ENCODE peak calls at places on chromosomes 16 and 17, in eight cellular contexts. One of them, this sample, is unnamed.

GRCh38 chr16:70331588-70332358 is 14.9 kb upstream of the DDX19A start:
- DNase-seq in iris pigment epithelial cell: peak; percentile 11
- DNase-seq in GM13977: no peak
- DNase-seq in dorsolateral prefrontal cortex: peak; percentile 38
- DNase-seq in AG09319: no peak
- DNase-seq in NAMALWA: peak; percentile 27
- DNase-seq in amygdala: no peak
- DNase-seq in NCI-H1417: no peak
- DNase-seq in this sample: no peak

GRCh38 chr17:80362428-80363119 is 52.4 kb upstream of the ENDOV start:
- DNase-seq in iris pigment epithelial cell: peak; percentile 49
- DNase-seq in GM13977: no peak
- DNase-seq in dorsolateral prefrontal cortex: no peak
- DNase-seq in AG09319: peak; percentile 7
- DNase-seq in NAMALWA: no peak
- DNase-seq in amygdala: no peak
- DNase-seq in NCI-H1417: no peak
- DNase-seq in this sample: no peak

GRCh38 chr17:6269474-6269873 is 165.4 kb downstream of the AIPL1 start:
- DNase-seq in iris pigment epithelial cell: peak; percentile 47
- DNase-seq in GM13977: peak; percentile 37
- DNase-seq in dorsolateral prefrontal cortex: no peak
- DNase-seq in AG09319: no peak
- DNase-seq in NAMALWA: peak; percentile 17
- DNase-seq in amygdala: no peak
- DNase-seq in NCI-H1417: no peak
- DNase-seq in this sample: no peak

GRCh38 chr17:56891751-56892150 is 22.1 kb downstream of the TRIM25 start:
- DNase-seq in iris pigment epithelial cell: peak; percentile 12
- DNase-seq in GM13977: no peak
- DNase-seq in dorsolateral prefrontal cortex: no peak
- DNase-seq in AG09319: no peak
- DNase-seq in NAMALWA: no peak
- DNase-seq in amygdala: no peak
- DNase-seq in NCI-H1417: no peak
- DNase-seq in this sample: no peak

GRCh38 chr16:25854141-25854540 is 162.4 kb downstream of the HS3ST4 start:
- DNase-seq in iris pigment epithelial cell: no peak
- DNase-seq in GM13977: no peak
- DNase-seq in dorsolateral prefrontal cortex: no peak
- DNase-seq in AG09319: no peak
- DNase-seq in NAMALWA: no peak
- DNase-seq in amygdala: no peak
- DNase-seq in NCI-H1417: no peak
- DNase-seq in this sample: no peak

GRCh38 chr17:32350662-32351418 is 883 bp downstream of the ZNF207 start:
- DNase-seq in iris pigment epithelial cell: peak; percentile 76
- DNase-seq in GM13977: peak; percentile 34
- DNase-seq in dorsolateral prefrontal cortex: no peak
- DNase-seq in AG09319: no peak
- DNase-seq in NAMALWA: no peak
- DNase-seq in amygdala: no peak
- DNase-seq in NCI-H1417: no peak
- DNase-seq in this sample: peak; percentile 9

GRCh38 chr16:12255473-12255872 is 278.9 kb downstream of the SNX29 start:
- DNase-seq in iris pigment epithelial cell: peak; percentile 35
- DNase-seq in GM13977: no peak
- DNase-seq in dorsolateral prefrontal cortex: no peak
- DNase-seq in AG09319: no peak
- DNase-seq in NAMALWA: peak; percentile 60
- DNase-seq in amygdala: no peak
- DNase-seq in NCI-H1417: no peak
- DNase-seq in this sample: no peak

GRCh38 chr16:2798723-2799204 is 494 bp downstream of the PRSS41 start:
- DNase-seq in iris pigment epithelial cell: no peak
- DNase-seq in GM13977: no peak
- DNase-seq in dorsolateral prefrontal cortex: no peak
- DNase-seq in AG09319: no peak
- DNase-seq in NAMALWA: no peak
- DNase-seq in amygdala: no peak
- DNase-seq in NCI-H1417: no peak
- DNase-seq in this sample: no peak

GRCh38 chr16:84341533-84342295 is 26.6 kb upstream of the ATP2C2 start:
- DNase-seq in iris pigment epithelial cell: no peak
- DNase-seq in GM13977: no peak
- DNase-seq in dorsolateral prefrontal cortex: no peak
- DNase-seq in AG09319: no peak
- DNase-seq in NAMALWA: no peak
- DNase-seq in amygdala: no peak
- DNase-seq in NCI-H1417: no peak
- DNase-seq in this sample: no peak

GRCh38 chr17:68766640-68767039 is 165.5 kb upstream of the FAM20A start:
- DNase-seq in iris pigment epithelial cell: no peak
- DNase-seq in GM13977: no peak
- DNase-seq in dorsolateral prefrontal cortex: no peak
- DNase-seq in AG09319: no peak
- DNase-seq in NAMALWA: no peak
- DNase-seq in amygdala: no peak
- DNase-seq in NCI-H1417: no peak
- DNase-seq in this sample: no peak

GRCh38 chr17:82204831-82205719 is 7.6 kb downstream of the CCDC57 start:
- DNase-seq in iris pigment epithelial cell: peak; percentile 85
- DNase-seq in GM13977: no peak
- DNase-seq in dorsolateral prefrontal cortex: no peak
- DNase-seq in AG09319: no peak
- DNase-seq in NAMALWA: no peak
- DNase-seq in amygdala: no peak
- DNase-seq in NCI-H1417: peak; percentile 9
- DNase-seq in this sample: no peak

GRCh38 chr16:30407794-30408534 is 558 bp downstream of the ZNF771 start:
- DNase-seq in iris pigment epithelial cell: no peak
- DNase-seq in GM13977: peak; percentile 39
- DNase-seq in dorsolateral prefrontal cortex: no peak
- DNase-seq in AG09319: no peak
- DNase-seq in NAMALWA: peak; percentile 27
- DNase-seq in amygdala: no peak
- DNase-seq in NCI-H1417: no peak
- DNase-seq in this sample: no peak

GRCh38 chr16:79194291-79194690 is 406.2 kb downstream of the MAF start:
- DNase-seq in iris pigment epithelial cell: no peak
- DNase-seq in GM13977: no peak
- DNase-seq in dorsolateral prefrontal cortex: no peak
- DNase-seq in AG09319: no peak
- DNase-seq in NAMALWA: no peak
- DNase-seq in amygdala: no peak
- DNase-seq in NCI-H1417: no peak
- DNase-seq in this sample: no peak

GRCh38 chr16:87196229-87196628 is 121.0 kb downstream of the C16orf95 start:
- DNase-seq in iris pigment epithelial cell: no peak
- DNase-seq in GM13977: no peak
- DNase-seq in dorsolateral prefrontal cortex: no peak
- DNase-seq in AG09319: no peak
- DNase-seq in NAMALWA: no peak
- DNase-seq in amygdala: no peak
- DNase-seq in NCI-H1417: no peak
- DNase-seq in this sample: no peak

GRCh38 chr17:38761612-38762011 is 9.1 kb downstream of the PSMB3 start:
- DNase-seq in iris pigment epithelial cell: peak; percentile 42
- DNase-seq in GM13977: no peak
- DNase-seq in dorsolateral prefrontal cortex: no peak
- DNase-seq in AG09319: no peak
- DNase-seq in NAMALWA: peak; percentile 68
- DNase-seq in amygdala: no peak
- DNase-seq in NCI-H1417: no peak
- DNase-seq in this sample: no peak

GRCh38 chr17:42917236-42917603 is 16.6 kb downstream of the G6PC1 start:
- DNase-seq in iris pigment epithelial cell: no peak
- DNase-seq in GM13977: no peak
- DNase-seq in dorsolateral prefrontal cortex: no peak
- DNase-seq in AG09319: no peak
- DNase-seq in NAMALWA: no peak
- DNase-seq in amygdala: no peak
- DNase-seq in NCI-H1417: no peak
- DNase-seq in this sample: no peak

GRCh38 chr16:73298562-73298961 is 250.6 kb upstream of the ZFHX3 start:
- DNase-seq in iris pigment epithelial cell: peak; percentile 76
- DNase-seq in GM13977: no peak
- DNase-seq in dorsolateral prefrontal cortex: no peak
- DNase-seq in AG09319: no peak
- DNase-seq in NAMALWA: no peak
- DNase-seq in amygdala: no peak
- DNase-seq in NCI-H1417: no peak
- DNase-seq in this sample: no peak

GRCh38 chr17:68011199-68011665 is 15.0 kb upstream of the C17orf58 start:
- DNase-seq in iris pigment epithelial cell: no peak
- DNase-seq in GM13977: peak; percentile 63
- DNase-seq in dorsolateral prefrontal cortex: no peak
- DNase-seq in AG09319: no peak
- DNase-seq in NAMALWA: peak; percentile 62
- DNase-seq in amygdala: peak; percentile 6
- DNase-seq in NCI-H1417: no peak
- DNase-seq in this sample: no peak

GRCh38 chr17:46742539-46743270 is 75.8 kb downstream of the WNT3 start:
- DNase-seq in iris pigment epithelial cell: peak; percentile 91
- DNase-seq in GM13977: no peak
- DNase-seq in dorsolateral prefrontal cortex: no peak
- DNase-seq in AG09319: peak; percentile 27
- DNase-seq in NAMALWA: no peak
- DNase-seq in amygdala: no peak
- DNase-seq in NCI-H1417: no peak
- DNase-seq in this sample: no peak

GRCh38 chr16:72474511-72475123 is 302.7 kb upstream of the PMFBP1 start:
- DNase-seq in iris pigment epithelial cell: peak; percentile 96
- DNase-seq in GM13977: no peak
- DNase-seq in dorsolateral prefrontal cortex: no peak
- DNase-seq in AG09319: no peak
- DNase-seq in NAMALWA: no peak
- DNase-seq in amygdala: no peak
- DNase-seq in NCI-H1417: no peak
- DNase-seq in this sample: no peak

GRCh38 chr16:49183911-49184310 is 97.7 kb downstream of the CBLN1 start:
- DNase-seq in iris pigment epithelial cell: no peak
- DNase-seq in GM13977: no peak
- DNase-seq in dorsolateral prefrontal cortex: no peak
- DNase-seq in AG09319: no peak
- DNase-seq in NAMALWA: peak; percentile 51
- DNase-seq in amygdala: no peak
- DNase-seq in NCI-H1417: peak; percentile 51
- DNase-seq in this sample: no peak

GRCh38 chr17:81727324-81728031 is 15.4 kb downstream of the SLC25A10 start:
- DNase-seq in iris pigment epithelial cell: no peak
- DNase-seq in GM13977: no peak
- DNase-seq in dorsolateral prefrontal cortex: no peak
- DNase-seq in AG09319: no peak
- DNase-seq in NAMALWA: no peak
- DNase-seq in amygdala: no peak
- DNase-seq in NCI-H1417: no peak
- DNase-seq in this sample: no peak

GRCh38 chr17:1951920-1952319 is 73.2 kb downstream of the RTN4RL1 start:
- DNase-seq in iris pigment epithelial cell: no peak
- DNase-seq in GM13977: no peak
- DNase-seq in dorsolateral prefrontal cortex: no peak
- DNase-seq in AG09319: no peak
- DNase-seq in NAMALWA: peak; percentile 7
- DNase-seq in amygdala: no peak
- DNase-seq in NCI-H1417: no peak
- DNase-seq in this sample: no peak

GRCh38 chr17:64073771-64074703 is 53.6 kb upstream of the ICAM2 start:
- DNase-seq in iris pigment epithelial cell: no peak
- DNase-seq in GM13977: peak; percentile 64
- DNase-seq in dorsolateral prefrontal cortex: no peak
- DNase-seq in AG09319: no peak
- DNase-seq in NAMALWA: peak; percentile 92
- DNase-seq in amygdala: no peak
- DNase-seq in NCI-H1417: no peak
- DNase-seq in this sample: peak; percentile 7

GRCh38 chr17:13176436-13176835 is 158.6 kb upstream of the ELAC2 start:
- DNase-seq in iris pigment epithelial cell: no peak
- DNase-seq in GM13977: no peak
- DNase-seq in dorsolateral prefrontal cortex: no peak
- DNase-seq in AG09319: no peak
- DNase-seq in NAMALWA: no peak
- DNase-seq in amygdala: no peak
- DNase-seq in NCI-H1417: no peak
- DNase-seq in this sample: no peak

GRCh38 chr16:68237243-68238028 is 1.5 kb upstream of the ESRP2 start:
- DNase-seq in iris pigment epithelial cell: peak; percentile 98
- DNase-seq in GM13977: peak; percentile 97
- DNase-seq in dorsolateral prefrontal cortex: peak; percentile 95
- DNase-seq in AG09319: peak; percentile 92
- DNase-seq in NAMALWA: peak; percentile 93
- DNase-seq in amygdala: peak; percentile 92
- DNase-seq in NCI-H1417: peak; percentile 94
- DNase-seq in this sample: no peak

GRCh38 chr17:61414936-61415251 is 15.3 kb downstream of the TBX2 start:
- DNase-seq in iris pigment epithelial cell: no peak
- DNase-seq in GM13977: no peak
- DNase-seq in dorsolateral prefrontal cortex: no peak
- DNase-seq in AG09319: no peak
- DNase-seq in NAMALWA: no peak
- DNase-seq in amygdala: no peak
- DNase-seq in NCI-H1417: no peak
- DNase-seq in this sample: no peak

GRCh38 chr16:83954577-83955016 is 1.6 kb downstream of the OSGIN1 start:
- DNase-seq in iris pigment epithelial cell: peak; percentile 52
- DNase-seq in GM13977: no peak
- DNase-seq in dorsolateral prefrontal cortex: no peak
- DNase-seq in AG09319: no peak
- DNase-seq in NAMALWA: no peak
- DNase-seq in amygdala: no peak
- DNase-seq in NCI-H1417: no peak
- DNase-seq in this sample: no peak

GRCh38 chr17:73717690-73718089 is 73.4 kb upstream of the SDK2 start:
- DNase-seq in iris pigment epithelial cell: no peak
- DNase-seq in GM13977: no peak
- DNase-seq in dorsolateral prefrontal cortex: no peak
- DNase-seq in AG09319: no peak
- DNase-seq in NAMALWA: no peak
- DNase-seq in amygdala: no peak
- DNase-seq in NCI-H1417: no peak
- DNase-seq in this sample: no peak

GRCh38 chr16:85117418-85117817 is 5.1 kb upstream of the CIBAR2 start:
- DNase-seq in iris pigment epithelial cell: no peak
- DNase-seq in GM13977: no peak
- DNase-seq in dorsolateral prefrontal cortex: no peak
- DNase-seq in AG09319: no peak
- DNase-seq in NAMALWA: no peak
- DNase-seq in amygdala: no peak
- DNase-seq in NCI-H1417: no peak
- DNase-seq in this sample: no peak

GRCh38 chr16:52298769-52299168 is 248.2 kb downstream of the TOX3 start:
- DNase-seq in iris pigment epithelial cell: no peak
- DNase-seq in GM13977: no peak
- DNase-seq in dorsolateral prefrontal cortex: no peak
- DNase-seq in AG09319: no peak
- DNase-seq in NAMALWA: no peak
- DNase-seq in amygdala: no peak
- DNase-seq in NCI-H1417: no peak
- DNase-seq in this sample: no peak

GRCh38 chr16:61146429-61146828 is 889.8 kb downstream of the CDH8 start:
- DNase-seq in iris pigment epithelial cell: no peak
- DNase-seq in GM13977: no peak
- DNase-seq in dorsolateral prefrontal cortex: no peak
- DNase-seq in AG09319: no peak
- DNase-seq in NAMALWA: no peak
- DNase-seq in amygdala: no peak
- DNase-seq in NCI-H1417: no peak
- DNase-seq in this sample: no peak

GRCh38 chr17:65229596-65229995 is 92.4 kb downstream of the RGS9 start:
- DNase-seq in iris pigment epithelial cell: no peak
- DNase-seq in GM13977: no peak
- DNase-seq in dorsolateral prefrontal cortex: no peak
- DNase-seq in AG09319: no peak
- DNase-seq in NAMALWA: no peak
- DNase-seq in amygdala: no peak
- DNase-seq in NCI-H1417: no peak
- DNase-seq in this sample: no peak